ENCODE peak calls at places on chromosomes 13 and 19, in five cellular contexts. V is uterus; E is stimulated activated CD8-positive, alpha-beta memory T cell treated with anti-CD3 and anti-CD28 coated beads, Interleukin-4, amount 100 ng/mL, for 1 hour; I is stomach; T is frontal cortex. M is an unnamed sample.

GRCh38 chr19:49264258-49264657 is 60.7 kb downstream of the SLC6A16 start:
- DNase-seq in T (no peak), I (no peak), V (no peak), E (no peak), M (no peak)

GRCh38 chr19:11699931-11700794 is 38.6 kb downstream of the ZNF823 start:
- DNase-seq in V (no peak), E (no peak), T (peak), I (no peak), M (no peak)

GRCh38 chr13:26977541-26977940 is 194.1 kb downstream of the USP12 start:
- DNase-seq in I (no peak), T (no peak), V (no peak), E (no peak), M (no peak)

GRCh38 chr19:50311723-50312635 is 17.2 kb downstream of the KCNC3 start:
- DNase-seq in T (no peak), I (no peak), E (no peak), V (no peak), M (no peak)

GRCh38 chr13:83940742-83941141 is 58.5 kb upstream of the SLITRK1 start:
- DNase-seq in V (no peak), I (no peak), E (no peak), T (no peak), M (no peak)

GRCh38 chr13:94677799-94678198 is 34.5 kb downstream of the SOX21 start:
- DNase-seq in T (no peak), I (no peak), E (no peak), V (no peak), M (no peak)

GRCh38 chr19:20078696-20079095 is 896 bp downstream of the ZNF90 start:
- DNase-seq in V (peak), E (no peak), I (no peak), T (no peak), M (peak)

GRCh38 chr13:72763411-72763810 is 18.3 kb downstream of the DIS3 start:
- DNase-seq in V (no peak), E (no peak), T (no peak), I (no peak), M (no peak)

GRCh38 chr19:3366761-3367571 is 583 bp downstream of the NFIC start:
- DNase-seq in I (no peak), T (peak), E (no peak), V (peak), M (no peak)

GRCh38 chr19:44905437-44906160 is at the start of gene APOE:
- DNase-seq in V (no peak), I (no peak), T (peak), E (no peak), M (no peak)

GRCh38 chr13:33244907-33245287 is 40.7 kb downstream of the STARD13 start:
- DNase-seq in V (no peak), E (no peak), I (no peak), T (no peak), M (no peak)

GRCh38 chr19:50458396-50459066 is 17.8 kb upstream of the EMC10 start:
- DNase-seq in T (no peak), E (no peak), I (no peak), V (no peak), M (no peak)

GRCh38 chr13:24746618-24747247 is 17.2 kb upstream of the RNF17 start:
- DNase-seq in T (no peak), V (no peak), E (no peak), I (no peak), M (no peak)

GRCh38 chr13:44052843-44053607 is 173.3 kb downstream of the LACC1 start:
- DNase-seq in I (no peak), T (no peak), V (peak), E (no peak), M (no peak)

GRCh38 chr19:45404557-45405434 is at the start of gene PPP1R13L:
- DNase-seq in V (peak), I (peak), E (no peak), T (peak), M (peak)

GRCh38 chr19:30666301-30666803 is 294.2 kb downstream of the ZNF536 start:
- DNase-seq in T (no peak), E (no peak), I (peak), V (peak), M (peak)

GRCh38 chr19:15502264-15502663 is 6.1 kb upstream of the CYP4F22 start:
- DNase-seq in T (no peak), I (no peak), V (no peak), E (no peak), M (no peak)

GRCh38 chr13:24218977-24219376 is 58.5 kb downstream of the SPATA13 start:
- DNase-seq in T (no peak), I (no peak), E (no peak), V (no peak), M (no peak)

GRCh38 chr19:18173054-18173571 is 500 bp upstream of the IFI30 start:
- DNase-seq in T (no peak), V (no peak), E (no peak), I (no peak), M (no peak)

GRCh38 chr13:78881054-78881453 is 222.1 kb upstream of the OBI1 start:
- DNase-seq in E (no peak), I (no peak), V (no peak), T (no peak), M (no peak)

GRCh38 chr19:54179921-54180452 is 7.0 kb upstream of the TMC4 start:
- DNase-seq in V (no peak), I (peak), T (peak), E (no peak), M (no peak)

GRCh38 chr13:49812806-49813205 is 20.3 kb upstream of the KPNA3 start:
- DNase-seq in E (no peak), I (no peak), T (no peak), V (no peak), M (no peak)

GRCh38 chr19:34269968-34270621 is 15.7 kb downstream of the GARRE1 start:
- DNase-seq in V (peak), T (peak), I (peak), E (no peak), M (peak)

GRCh38 chr13:66139250-66139649 is 1090.9 kb downstream of the PCDH9 start:
- DNase-seq in E (no peak), V (no peak), I (no peak), T (no peak), M (no peak)

GRCh38 chr19:13099073-13099999 is 3.3 kb downstream of the LYL1 start:
- DNase-seq in E (no peak), T (no peak), I (peak), V (peak), M (peak)

M was measured in activated CD4-positive, alpha-beta memory T cell treated with anti-CD3 and anti-CD28 coated beads, Interleukin-2, amount 10 ng/mL, durations not matched to agents 7 days and 5 days.